ENCODE peak calls at places on chromosome 15, in nine cellular contexts. P is stimulated activated CD8-positive, alpha-beta memory T cell treated with anti-CD3 and anti-CD28 coated beads, Interleukin-7, amount 100 ng/mL, for 1 hour; I is T-cell; N is ecto neural progenitor cell; V is activated T-cell treated with anti-CD3 and anti-CD28 coated beads for 4 hours; L is activated naive CD8-positive, alpha-beta T cell treated with anti-CD3 and anti-CD28 coated beads, Interleukin-2, amount 50 U/mL, for 16 hours; K is NCI-H1436; F is EL; T is NCI-H2081. J is an unnamed sample.

GRCh38 chr15:69758810-69759410 is 306.3 kb downstream of the RPLP1 start:
- DNase-seq in P (peak), I (peak), N (no peak), V (peak), L (peak), K (no peak), F (peak), T (no peak), J (no peak)

GRCh38 chr15:101114146-101114545 is 137.7 kb downstream of the CHSY1 start:
- DNase-seq in P (no peak), I (no peak), N (peak), V (no peak), L (no peak), K (no peak), F (no peak), T (no peak), J (no peak)

GRCh38 chr15:96849501-96849900 is 519.0 kb downstream of the NR2F2 start:
- DNase-seq in P (no peak), I (no peak), N (no peak), V (no peak), L (no peak), K (no peak), F (peak), T (no peak), J (no peak)

GRCh38 chr15:80508783-80509182 is 104.6 kb downstream of the ARNT2 start:
- DNase-seq in P (no peak), I (no peak), N (no peak), V (no peak), L (no peak), K (no peak), F (no peak), T (no peak), J (no peak)

GRCh38 chr15:95937128-95937528 is 393.4 kb upstream of the NR2F2 start:
- DNase-seq in P (no peak), I (no peak), N (no peak), V (no peak), L (no peak), K (no peak), F (peak), T (no peak), J (no peak)

GRCh38 chr15:60865507-60865906 is 363.6 kb downstream of the RORA start:
- DNase-seq in P (no peak), I (no peak), N (no peak), V (no peak), L (no peak), K (no peak), F (no peak), T (no peak), J (no peak)

GRCh38 chr15:52483712-52484111 is 45.0 kb downstream of the MYO5A start:
- DNase-seq in P (no peak), I (no peak), N (no peak), V (no peak), L (no peak), K (no peak), F (peak), T (no peak), J (no peak)

GRCh38 chr15:73190189-73190601 is 137.9 kb downstream of the NEO1 start:
- DNase-seq in P (no peak), I (no peak), N (no peak), V (no peak), L (no peak), K (no peak), F (no peak), T (no peak), J (no peak)

GRCh38 chr15:49815937-49816336 is 195.1 kb downstream of the DTWD1 start:
- DNase-seq in P (no peak), I (no peak), N (no peak), V (no peak), L (no peak), K (no peak), F (peak), T (no peak), J (no peak)

GRCh38 chr15:71743861-71744382 is 66.4 kb upstream of the NR2E3 start:
- DNase-seq in P (peak), I (peak), N (no peak), V (peak), L (peak), K (peak), F (peak), T (peak), J (peak)

GRCh38 chr15:80502782-80503181 is 98.6 kb downstream of the ARNT2 start:
- DNase-seq in P (no peak), I (no peak), N (peak), V (no peak), L (no peak), K (no peak), F (no peak), T (no peak), J (no peak)

GRCh38 chr15:23648920-23649515 is 1.4 kb upstream of the MAGEL2 start:
- DNase-seq in P (no peak), I (no peak), N (no peak), V (no peak), L (no peak), K (peak), F (peak), T (peak), J (peak)

GRCh38 chr15:64877435-64877834 is 34.3 kb upstream of the ANKDD1A start:
- DNase-seq in P (no peak), I (no peak), N (peak), V (no peak), L (no peak), K (no peak), F (peak), T (no peak), J (no peak)

GRCh38 chr15:90414408-90415028 is 26.5 kb downstream of the IQGAP1 start:
- DNase-seq in P (no peak), I (no peak), N (no peak), V (no peak), L (no peak), K (no peak), F (peak), T (no peak), J (no peak)

GRCh38 chr15:90683371-90683770 is 33.8 kb upstream of the BLM start:
- DNase-seq in P (no peak), I (no peak), N (no peak), V (no peak), L (no peak), K (no peak), F (no peak), T (no peak), J (no peak)

GRCh38 chr15:36362508-36362907 is 216.9 kb upstream of the CDIN1 start:
- DNase-seq in P (no peak), I (no peak), N (no peak), V (no peak), L (no peak), K (no peak), F (peak), T (no peak), J (no peak)

GRCh38 chr15:76987896-76988860 is 6.7 kb upstream of the PSTPIP1 start:
- DNase-seq in P (no peak), I (no peak), N (no peak), V (no peak), L (no peak), K (no peak), F (no peak), T (no peak), J (no peak)

GRCh38 chr15:76376029-76376428 is 39.5 kb downstream of the ISL2 start:
- DNase-seq in P (no peak), I (no peak), N (no peak), V (no peak), L (no peak), K (no peak), F (no peak), T (no peak), J (no peak)

GRCh38 chr15:85379403-85380131 is 836 bp upstream of the AKAP13 start:
- DNase-seq in P (no peak), I (peak), N (no peak), V (peak), L (no peak), K (no peak), F (peak), T (no peak), J (no peak)

GRCh38 chr15:93042211-93042610 is 46.8 kb downstream of the RGMA start:
- DNase-seq in P (no peak), I (no peak), N (no peak), V (no peak), L (no peak), K (no peak), F (no peak), T (no peak), J (no peak)

GRCh38 chr15:68617001-68617400 is 38.2 kb downstream of the CORO2B start:
- DNase-seq in P (no peak), I (no peak), N (no peak), V (no peak), L (no peak), K (no peak), F (peak), T (no peak), J (no peak)

GRCh38 chr15:72184165-72184811 is 13.3 kb downstream of the GRAMD2A start:
- DNase-seq in P (no peak), I (no peak), N (peak), V (no peak), L (no peak), K (no peak), F (peak), T (no peak), J (peak)

GRCh38 chr15:36883705-36884355 is 216.5 kb downstream of the MEIS2 start:
- DNase-seq in P (no peak), I (peak), N (peak), V (peak), L (no peak), K (peak), F (peak), T (peak), J (peak)

GRCh38 chr15:90239371-90239770 is 5.4 kb downstream of the GDPGP1 start:
- DNase-seq in P (no peak), I (no peak), N (no peak), V (no peak), L (no peak), K (no peak), F (no peak), T (no peak), J (no peak)

GRCh38 chr15:58398053-58398452 is 33.7 kb upstream of the LIPC start:
- DNase-seq in P (no peak), I (no peak), N (no peak), V (no peak), L (no peak), K (no peak), F (no peak), T (no peak), J (no peak)

GRCh38 chr15:39777497-39777896 is 5.1 kb downstream of the FSIP1 start:
- DNase-seq in P (no peak), I (no peak), N (no peak), V (no peak), L (no peak), K (no peak), F (no peak), T (no peak), J (no peak)

GRCh38 chr15:58332676-58333400 is 99.0 kb upstream of the LIPC start:
- DNase-seq in P (no peak), I (no peak), N (no peak), V (no peak), L (no peak), K (no peak), F (peak), T (no peak), J (peak)

GRCh38 chr15:72970965-72971746 is 81.1 kb upstream of the NEO1 start:
- DNase-seq in P (no peak), I (no peak), N (no peak), V (no peak), L (no peak), K (no peak), F (no peak), T (no peak), J (no peak)

GRCh38 chr15:33310481-33311311 is at the start of gene RYR3:
- DNase-seq in P (no peak), I (no peak), N (peak), V (no peak), L (no peak), K (no peak), F (no peak), T (peak), J (no peak)

GRCh38 chr15:48170981-48171380 is 7.1 kb downstream of the MYEF2 start:
- DNase-seq in P (no peak), I (no peak), N (no peak), V (no peak), L (no peak), K (peak), F (no peak), T (peak), J (peak)